ENCODE peak calls at places on chromosome 1, in seven cellular contexts. One of them, this sample, is unnamed.

GRCh38 chr1:77652179-77652745 is 30.2 kb downstream of the ZZZ3 start:
- DNase-seq in HL-60: no peak
- DNase-seq in endothelial cell: no peak
- DNase-seq in HCT116: no peak
- DNase-seq in endothelial cell of umbilical vein: no peak
- DNase-seq in GM20000: no peak
- DNase-seq in osteocyte: no peak
- DNase-seq in this sample: no peak

GRCh38 chr1:35680271-35680670 is 38.4 kb downstream of the C1orf216 start:
- DNase-seq in HL-60: no peak
- DNase-seq in endothelial cell: no peak
- DNase-seq in HCT116: no peak
- DNase-seq in endothelial cell of umbilical vein: no peak
- DNase-seq in GM20000: no peak
- DNase-seq in osteocyte: no peak
- DNase-seq in this sample: no peak

GRCh38 chr1:167862432-167863076 is 51.4 kb downstream of the ADCY10 start:
- DNase-seq in HL-60: no peak
- DNase-seq in endothelial cell: no peak
- DNase-seq in HCT116: no peak
- DNase-seq in endothelial cell of umbilical vein: peak
- DNase-seq in GM20000: no peak
- DNase-seq in osteocyte: no peak
- DNase-seq in this sample: no peak

GRCh38 chr1:209190591-209191241 is 392.8 kb upstream of the CAMK1G start:
- DNase-seq in HL-60: peak
- DNase-seq in endothelial cell: peak
- DNase-seq in HCT116: peak
- DNase-seq in endothelial cell of umbilical vein: peak
- DNase-seq in GM20000: peak
- DNase-seq in osteocyte: no peak
- DNase-seq in this sample: no peak

GRCh38 chr1:2644171-2644570 is 11.4 kb upstream of the MMEL1 start:
- DNase-seq in HL-60: no peak
- DNase-seq in endothelial cell: no peak
- DNase-seq in HCT116: no peak
- DNase-seq in endothelial cell of umbilical vein: no peak
- DNase-seq in GM20000: no peak
- DNase-seq in osteocyte: no peak
- DNase-seq in this sample: no peak

GRCh38 chr1:163165119-163165518 is 37.6 kb downstream of the RGS5 start:
- DNase-seq in HL-60: no peak
- DNase-seq in endothelial cell: no peak
- DNase-seq in HCT116: no peak
- DNase-seq in endothelial cell of umbilical vein: no peak
- DNase-seq in GM20000: no peak
- DNase-seq in osteocyte: no peak
- DNase-seq in this sample: no peak

GRCh38 chr1:194341587-194341986 is 1155.2 kb upstream of the B3GALT2 start:
- DNase-seq in HL-60: no peak
- DNase-seq in endothelial cell: no peak
- DNase-seq in HCT116: no peak
- DNase-seq in endothelial cell of umbilical vein: no peak
- DNase-seq in GM20000: no peak
- DNase-seq in osteocyte: no peak
- DNase-seq in this sample: no peak

GRCh38 chr1:181341026-181341632 is 142.2 kb upstream of the CACNA1E start:
- DNase-seq in HL-60: no peak
- DNase-seq in endothelial cell: no peak
- DNase-seq in HCT116: no peak
- DNase-seq in endothelial cell of umbilical vein: no peak
- DNase-seq in GM20000: no peak
- DNase-seq in osteocyte: no peak
- DNase-seq in this sample: no peak

GRCh38 chr1:2415801-2416208 is 3.4 kb upstream of the PEX10 start:
- DNase-seq in HL-60: no peak
- DNase-seq in endothelial cell: no peak
- DNase-seq in HCT116: no peak
- DNase-seq in endothelial cell of umbilical vein: no peak
- DNase-seq in GM20000: peak
- DNase-seq in osteocyte: no peak
- DNase-seq in this sample: no peak

GRCh38 chr1:228376651-228377631 is 29.7 kb downstream of the TRIM11 start:
- DNase-seq in HL-60: no peak
- DNase-seq in endothelial cell: no peak
- DNase-seq in HCT116: no peak
- DNase-seq in endothelial cell of umbilical vein: no peak
- DNase-seq in GM20000: no peak
- DNase-seq in osteocyte: no peak
- DNase-seq in this sample: no peak

GRCh38 chr1:24052119-24052695 is 59.7 kb downstream of the MYOM3 start:
- DNase-seq in HL-60: no peak
- DNase-seq in endothelial cell: no peak
- DNase-seq in HCT116: no peak
- DNase-seq in endothelial cell of umbilical vein: no peak
- DNase-seq in GM20000: no peak
- DNase-seq in osteocyte: no peak
- DNase-seq in this sample: no peak

GRCh38 chr1:42926870-42927242 is 31.8 kb downstream of the SLC2A1 start:
- DNase-seq in HL-60: no peak
- DNase-seq in endothelial cell: no peak
- DNase-seq in HCT116: no peak
- DNase-seq in endothelial cell of umbilical vein: no peak
- DNase-seq in GM20000: no peak
- DNase-seq in osteocyte: no peak
- DNase-seq in this sample: no peak

GRCh38 chr1:116020668-116021272 is 44.5 kb downstream of the SLC22A15 start:
- DNase-seq in HL-60: peak
- DNase-seq in endothelial cell: peak
- DNase-seq in HCT116: peak
- DNase-seq in endothelial cell of umbilical vein: peak
- DNase-seq in GM20000: peak
- DNase-seq in osteocyte: no peak
- DNase-seq in this sample: no peak

GRCh38 chr1:155978325-155978972 is at the start of gene ARHGEF2:
- DNase-seq in HL-60: peak
- DNase-seq in endothelial cell: peak
- DNase-seq in HCT116: no peak
- DNase-seq in endothelial cell of umbilical vein: peak
- DNase-seq in GM20000: peak
- DNase-seq in osteocyte: no peak
- DNase-seq in this sample: peak

GRCh38 chr1:28129150-28129549 is 40.7 kb upstream of the EYA3 start:
- DNase-seq in HL-60: no peak
- DNase-seq in endothelial cell: no peak
- DNase-seq in HCT116: peak
- DNase-seq in endothelial cell of umbilical vein: no peak
- DNase-seq in GM20000: no peak
- DNase-seq in osteocyte: no peak
- DNase-seq in this sample: no peak

GRCh38 chr1:30911061-30911954 is 2.8 kb upstream of the SDC3 start:
- DNase-seq in HL-60: peak
- DNase-seq in endothelial cell: peak
- DNase-seq in HCT116: peak
- DNase-seq in endothelial cell of umbilical vein: peak
- DNase-seq in GM20000: peak
- DNase-seq in osteocyte: peak
- DNase-seq in this sample: peak

GRCh38 chr1:172673761-172674160 is 14.9 kb downstream of the FASLG start:
- DNase-seq in HL-60: no peak
- DNase-seq in endothelial cell: no peak
- DNase-seq in HCT116: no peak
- DNase-seq in endothelial cell of umbilical vein: no peak
- DNase-seq in GM20000: no peak
- DNase-seq in osteocyte: no peak
- DNase-seq in this sample: no peak

GRCh38 chr1:235105051-235106043 is 23.3 kb downstream of the TOMM20 start:
- DNase-seq in HL-60: no peak
- DNase-seq in endothelial cell: no peak
- DNase-seq in HCT116: no peak
- DNase-seq in endothelial cell of umbilical vein: peak
- DNase-seq in GM20000: peak
- DNase-seq in osteocyte: no peak
- DNase-seq in this sample: no peak

GRCh38 chr1:247639381-247639981 is 34.1 kb downstream of the OR2G3 start:
- DNase-seq in HL-60: no peak
- DNase-seq in endothelial cell: no peak
- DNase-seq in HCT116: no peak
- DNase-seq in endothelial cell of umbilical vein: no peak
- DNase-seq in GM20000: no peak
- DNase-seq in osteocyte: peak
- DNase-seq in this sample: no peak

GRCh38 chr1:206110161-206110560 is 7.0 kb downstream of the AVPR1B start:
- DNase-seq in HL-60: no peak
- DNase-seq in endothelial cell: no peak
- DNase-seq in HCT116: no peak
- DNase-seq in endothelial cell of umbilical vein: no peak
- DNase-seq in GM20000: no peak
- DNase-seq in osteocyte: peak
- DNase-seq in this sample: no peak

GRCh38 chr1:54456921-54457529 is 50.8 kb upstream of the SSBP3 start:
- DNase-seq in HL-60: no peak
- DNase-seq in endothelial cell: no peak
- DNase-seq in HCT116: no peak
- DNase-seq in endothelial cell of umbilical vein: no peak
- DNase-seq in GM20000: no peak
- DNase-seq in osteocyte: no peak
- DNase-seq in this sample: no peak

GRCh38 chr1:44806025-44806703 is 987 bp downstream of the DYNLT4 start:
- DNase-seq in HL-60: no peak
- DNase-seq in endothelial cell: no peak
- DNase-seq in HCT116: no peak
- DNase-seq in endothelial cell of umbilical vein: no peak
- DNase-seq in GM20000: no peak
- DNase-seq in osteocyte: no peak
- DNase-seq in this sample: no peak

DNA sequence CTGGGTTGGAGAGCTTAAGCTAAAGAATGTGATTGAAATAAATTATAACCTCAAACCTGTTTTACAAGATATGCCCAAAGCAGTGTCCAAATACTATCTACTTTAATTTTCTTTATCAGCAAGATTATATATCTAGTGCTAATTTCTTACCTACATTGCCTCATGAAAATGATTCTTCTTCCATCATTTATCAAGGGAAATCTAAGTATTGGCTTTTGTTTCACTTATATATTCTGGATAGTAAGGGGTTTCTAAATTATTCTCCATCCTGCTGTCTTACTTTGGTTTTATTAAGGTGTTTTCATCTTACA is 81.2 kb downstream of the PHTF1 start:
- DNase-seq in HL-60: no peak
- DNase-seq in endothelial cell: no peak
- DNase-seq in HCT116: no peak
- DNase-seq in endothelial cell of umbilical vein: no peak
- DNase-seq in GM20000: no peak
- DNase-seq in osteocyte: no peak
- DNase-seq in this sample: no peak
- TF ChIP-seq CTCF in HL-60: no peak
- TF ChIP-seq CTCF in endothelial cell: peak
- TF ChIP-seq CTCF in HCT116: no peak
- TF ChIP-seq CTCF in endothelial cell of umbilical vein: no peak
- TF ChIP-seq CTCF in GM20000: no peak
- TF ChIP-seq CTCF in osteocyte: no peak
- TF ChIP-seq CTCF in this sample: no peak

DNA sequence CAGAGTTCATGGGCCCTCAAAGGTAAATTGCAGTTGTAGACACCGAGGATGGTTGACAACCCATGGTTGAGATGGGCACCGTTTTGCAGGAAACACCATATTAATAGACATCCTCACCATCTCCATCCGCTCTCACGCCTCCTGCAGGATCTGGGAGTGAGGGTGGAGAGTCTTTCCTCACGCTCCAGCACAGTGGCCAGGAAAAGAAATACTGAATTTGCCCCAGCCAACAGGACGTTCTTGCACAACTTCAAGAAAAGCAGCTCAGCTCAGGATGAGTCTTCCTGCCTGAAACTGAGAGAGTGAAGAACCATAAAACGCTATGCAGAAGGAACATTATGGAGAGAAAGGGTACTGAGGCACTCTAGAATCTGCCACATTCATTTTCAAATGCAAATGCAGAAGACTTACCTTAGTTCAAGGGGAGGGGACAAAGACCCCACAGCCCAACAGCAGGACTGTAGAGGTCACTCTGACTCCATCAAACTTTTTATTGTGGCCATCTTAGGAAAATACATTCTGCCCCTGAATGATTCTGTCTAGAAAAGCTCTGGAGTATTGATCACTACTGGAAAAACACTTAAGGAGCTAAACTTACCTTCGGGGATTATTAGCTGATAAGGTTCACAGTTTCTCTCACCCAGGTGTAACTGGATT is 9.3 kb downstream of the SLAMF8 start:
- DNase-seq in HL-60: no peak
- DNase-seq in endothelial cell: no peak
- DNase-seq in HCT116: no peak
- DNase-seq in endothelial cell of umbilical vein: peak
- DNase-seq in GM20000: no peak
- DNase-seq in osteocyte: no peak
- DNase-seq in this sample: no peak
- TF ChIP-seq CTCF in HL-60: no peak
- TF ChIP-seq CTCF in endothelial cell: no peak
- TF ChIP-seq CTCF in HCT116: no peak
- TF ChIP-seq CTCF in endothelial cell of umbilical vein: no peak
- TF ChIP-seq CTCF in GM20000: no peak
- TF ChIP-seq CTCF in osteocyte: no peak
- TF ChIP-seq CTCF in this sample: no peak

GRCh38 chr1:39081266-39082139 is 55.4 kb downstream of the NDUFS5 start:
- DNase-seq in HL-60: no peak
- DNase-seq in endothelial cell: peak
- DNase-seq in HCT116: no peak
- DNase-seq in endothelial cell of umbilical vein: no peak
- DNase-seq in GM20000: peak
- DNase-seq in osteocyte: peak
- DNase-seq in this sample: no peak
- TF ChIP-seq CTCF in HL-60: no peak
- TF ChIP-seq CTCF in endothelial cell: no peak
- TF ChIP-seq CTCF in HCT116: no peak
- TF ChIP-seq CTCF in endothelial cell of umbilical vein: no peak
- TF ChIP-seq CTCF in GM20000: no peak
- TF ChIP-seq CTCF in osteocyte: no peak
- TF ChIP-seq CTCF in this sample: no peak

DNA sequence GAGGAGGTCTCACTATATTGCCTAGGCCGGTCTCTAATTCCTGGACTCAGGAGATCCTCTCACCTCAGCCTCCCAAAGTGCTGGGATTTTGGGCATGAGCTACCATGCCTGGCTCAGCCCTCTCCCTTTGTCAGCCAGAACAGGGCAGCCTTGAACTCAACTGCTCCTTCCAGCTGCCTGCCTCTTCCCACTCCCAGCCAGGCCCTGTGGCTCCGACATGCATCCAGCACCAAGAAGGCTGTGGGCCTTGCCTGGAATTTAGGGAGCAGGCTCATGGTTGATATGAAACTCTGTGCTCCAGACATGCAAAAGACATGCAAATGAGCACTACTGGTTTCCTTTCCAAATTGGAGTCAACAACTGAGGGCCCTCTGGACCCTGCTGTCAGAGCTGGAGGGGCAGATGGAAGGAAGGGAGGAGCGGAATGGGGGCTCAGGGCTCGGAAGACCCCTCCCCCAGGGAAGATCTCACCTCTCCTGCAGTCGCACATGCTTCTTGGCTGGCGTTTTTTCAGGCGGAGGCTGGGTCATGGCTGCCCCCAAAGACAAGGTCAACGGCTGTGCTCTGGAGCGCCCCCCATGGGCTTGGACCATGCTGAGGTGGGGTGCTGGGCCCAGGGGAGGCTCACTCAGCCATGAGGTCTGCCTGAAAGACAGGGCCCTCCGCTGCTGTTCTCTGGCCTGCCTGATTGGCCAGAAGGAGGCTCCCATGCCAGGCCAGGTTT is 1.4 kb downstream of the PTPN7 start:
- DNase-seq in HL-60: peak
- DNase-seq in endothelial cell: no peak
- DNase-seq in HCT116: no peak
- DNase-seq in endothelial cell of umbilical vein: no peak
- DNase-seq in GM20000: peak
- DNase-seq in osteocyte: no peak
- DNase-seq in this sample: no peak
- TF ChIP-seq CTCF in HL-60: peak
- TF ChIP-seq CTCF in endothelial cell: no peak
- TF ChIP-seq CTCF in HCT116: peak
- TF ChIP-seq CTCF in endothelial cell of umbilical vein: no peak
- TF ChIP-seq CTCF in GM20000: peak
- TF ChIP-seq CTCF in osteocyte: no peak
- TF ChIP-seq CTCF in this sample: no peak